ENCODE peak calls at places on chromosomes 11 and 22, in ten cellular contexts. One of them, this sample, is unnamed.

GRCh38 chr11:72584293-72584921 is 89.8 kb downstream of the PDE2A start:
- DNase-seq in upper lobe of right lung: peak; percentile 86
- DNase-seq in left lung: peak; percentile 85
- DNase-seq in mesenchymal stem cell: no peak
- DNase-seq in naive thymus-derived CD4-positive, alpha-beta T cell: peak; percentile 48
- DNase-seq in heart right ventricle: peak; percentile 68
- DNase-seq in body of pancreas: no peak
- DNase-seq in H1: peak; percentile 83
- DNase-seq in Caco-2: no peak
- DNase-seq in thyroid gland: peak; percentile 13
- DNase-seq in this sample: peak; percentile 28

GRCh38 chr22:42389137-42389536 is 43.1 kb downstream of the NFAM1 start:
- DNase-seq in upper lobe of right lung: no peak
- DNase-seq in left lung: no peak
- DNase-seq in mesenchymal stem cell: no peak
- DNase-seq in naive thymus-derived CD4-positive, alpha-beta T cell: no peak
- DNase-seq in heart right ventricle: no peak
- DNase-seq in body of pancreas: no peak
- DNase-seq in H1: no peak
- DNase-seq in Caco-2: no peak
- DNase-seq in thyroid gland: no peak
- DNase-seq in this sample: no peak

GRCh38 chr22:25409240-25409639 is 155.2 kb upstream of the GRK3 start:
- DNase-seq in upper lobe of right lung: no peak
- DNase-seq in left lung: no peak
- DNase-seq in mesenchymal stem cell: no peak
- DNase-seq in naive thymus-derived CD4-positive, alpha-beta T cell: no peak
- DNase-seq in heart right ventricle: no peak
- DNase-seq in body of pancreas: peak; percentile 8
- DNase-seq in H1: no peak
- DNase-seq in Caco-2: no peak
- DNase-seq in thyroid gland: peak; percentile 91
- DNase-seq in this sample: no peak

GRCh38 chr11:104637652-104638170 is 260.5 kb downstream of the CASP12 start:
- DNase-seq in upper lobe of right lung: no peak
- DNase-seq in left lung: no peak
- DNase-seq in mesenchymal stem cell: no peak
- DNase-seq in naive thymus-derived CD4-positive, alpha-beta T cell: no peak
- DNase-seq in heart right ventricle: no peak
- DNase-seq in body of pancreas: no peak
- DNase-seq in H1: no peak
- DNase-seq in Caco-2: peak; percentile 23
- DNase-seq in thyroid gland: no peak
- DNase-seq in this sample: no peak

GRCh38 chr22:37138879-37139561 is 10.7 kb downstream of the IL2RB start:
- DNase-seq in upper lobe of right lung: no peak
- DNase-seq in left lung: no peak
- DNase-seq in mesenchymal stem cell: peak; percentile 63
- DNase-seq in naive thymus-derived CD4-positive, alpha-beta T cell: no peak
- DNase-seq in heart right ventricle: no peak
- DNase-seq in body of pancreas: no peak
- DNase-seq in H1: no peak
- DNase-seq in Caco-2: no peak
- DNase-seq in thyroid gland: no peak
- DNase-seq in this sample: no peak

GRCh38 chr11:616320-617220 is 820 bp upstream of the IRF7 start:
- DNase-seq in upper lobe of right lung: no peak
- DNase-seq in left lung: peak; percentile 58
- DNase-seq in mesenchymal stem cell: no peak
- DNase-seq in naive thymus-derived CD4-positive, alpha-beta T cell: no peak
- DNase-seq in heart right ventricle: no peak
- DNase-seq in body of pancreas: peak; percentile 37
- DNase-seq in H1: peak; percentile 45
- DNase-seq in Caco-2: no peak
- DNase-seq in thyroid gland: no peak
- DNase-seq in this sample: no peak

GRCh38 chr22:47148510-47148909 is 386.1 kb downstream of the TBC1D22A start:
- DNase-seq in upper lobe of right lung: no peak
- DNase-seq in left lung: no peak
- DNase-seq in mesenchymal stem cell: no peak
- DNase-seq in naive thymus-derived CD4-positive, alpha-beta T cell: no peak
- DNase-seq in heart right ventricle: no peak
- DNase-seq in body of pancreas: no peak
- DNase-seq in H1: no peak
- DNase-seq in Caco-2: no peak
- DNase-seq in thyroid gland: no peak
- DNase-seq in this sample: no peak

GRCh38 chr11:105609832-105610781 is at the start of gene GRIA4:
- DNase-seq in upper lobe of right lung: peak; percentile 64
- DNase-seq in left lung: no peak
- DNase-seq in mesenchymal stem cell: peak; percentile 88
- DNase-seq in naive thymus-derived CD4-positive, alpha-beta T cell: no peak
- DNase-seq in heart right ventricle: peak; percentile 9
- DNase-seq in body of pancreas: no peak
- DNase-seq in H1: peak; percentile 80
- DNase-seq in Caco-2: no peak
- DNase-seq in thyroid gland: peak; percentile 13
- DNase-seq in this sample: no peak

GRCh38 chr11:42319926-42320325 is 860.5 kb upstream of the LRRC4C start:
- DNase-seq in upper lobe of right lung: no peak
- DNase-seq in left lung: no peak
- DNase-seq in mesenchymal stem cell: no peak
- DNase-seq in naive thymus-derived CD4-positive, alpha-beta T cell: no peak
- DNase-seq in heart right ventricle: no peak
- DNase-seq in body of pancreas: no peak
- DNase-seq in H1: no peak
- DNase-seq in Caco-2: no peak
- DNase-seq in thyroid gland: no peak
- DNase-seq in this sample: no peak

GRCh38 chr11:42311504-42311903 is 852.1 kb upstream of the LRRC4C start:
- DNase-seq in upper lobe of right lung: no peak
- DNase-seq in left lung: no peak
- DNase-seq in mesenchymal stem cell: no peak
- DNase-seq in naive thymus-derived CD4-positive, alpha-beta T cell: no peak
- DNase-seq in heart right ventricle: no peak
- DNase-seq in body of pancreas: no peak
- DNase-seq in H1: no peak
- DNase-seq in Caco-2: no peak
- DNase-seq in thyroid gland: no peak
- DNase-seq in this sample: no peak

GRCh38 chr11:42315267-42315666 is 855.8 kb upstream of the LRRC4C start:
- DNase-seq in upper lobe of right lung: no peak
- DNase-seq in left lung: no peak
- DNase-seq in mesenchymal stem cell: peak; percentile 1
- DNase-seq in naive thymus-derived CD4-positive, alpha-beta T cell: no peak
- DNase-seq in heart right ventricle: no peak
- DNase-seq in body of pancreas: no peak
- DNase-seq in H1: no peak
- DNase-seq in Caco-2: no peak
- DNase-seq in thyroid gland: no peak
- DNase-seq in this sample: no peak

GRCh38 chr11:42311944-42312343 is 852.5 kb upstream of the LRRC4C start:
- DNase-seq in upper lobe of right lung: no peak
- DNase-seq in left lung: no peak
- DNase-seq in mesenchymal stem cell: no peak
- DNase-seq in naive thymus-derived CD4-positive, alpha-beta T cell: no peak
- DNase-seq in heart right ventricle: no peak
- DNase-seq in body of pancreas: no peak
- DNase-seq in H1: no peak
- DNase-seq in Caco-2: no peak
- DNase-seq in thyroid gland: no peak
- DNase-seq in this sample: no peak

DNA sequence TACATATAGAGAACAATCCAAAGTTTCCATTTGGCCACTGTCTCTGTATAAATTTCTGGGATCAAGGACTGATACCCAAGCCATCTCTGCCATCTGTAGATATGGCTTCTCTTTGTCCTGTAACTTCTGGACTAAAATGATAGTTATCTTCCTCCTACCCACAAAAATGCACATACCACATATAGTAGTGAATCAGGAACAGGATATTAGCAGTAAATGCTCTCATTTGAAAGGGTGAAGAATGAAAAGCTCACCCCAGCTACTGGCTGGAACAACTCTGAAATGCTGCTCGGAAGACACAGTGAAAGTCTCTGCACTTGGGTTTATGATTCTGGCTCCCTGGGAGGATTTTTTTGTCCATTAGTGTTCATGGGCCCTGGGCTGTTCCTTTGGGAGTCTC is 856.4 kb upstream of the LRRC4C start:
- DNase-seq in upper lobe of right lung: no peak
- DNase-seq in left lung: no peak
- DNase-seq in mesenchymal stem cell: no peak
- DNase-seq in naive thymus-derived CD4-positive, alpha-beta T cell: no peak
- DNase-seq in heart right ventricle: no peak
- DNase-seq in body of pancreas: no peak
- DNase-seq in H1: no peak
- DNase-seq in Caco-2: no peak
- DNase-seq in thyroid gland: no peak
- DNase-seq in this sample: no peak
- H3K9me3 ChIP-seq in upper lobe of right lung: no peaks in the 10 kb centered on the region
- H3K9me3 ChIP-seq in left lung: no peaks in the 10 kb centered on the region
- H3K9me3 ChIP-seq in mesenchymal stem cell: no peaks in the 10 kb centered on the region
- H3K9me3 ChIP-seq in naive thymus-derived CD4-positive, alpha-beta T cell: no peaks in the 10 kb centered on the region
- H3K9me3 ChIP-seq in heart right ventricle: no peaks in the 10 kb centered on the region
- H3K9me3 ChIP-seq in body of pancreas: no peaks in the 10 kb centered on the region
- H3K9me3 ChIP-seq in H1: no peaks in the 10 kb centered on the region
- H3K9me3 ChIP-seq in Caco-2: no peaks in the 10 kb centered on the region
- H3K9me3 ChIP-seq in thyroid gland: no peaks in the 10 kb centered on the region
- H3K9me3 ChIP-seq in this sample: no peaks in the 10 kb centered on the region

GRCh38 chr22:48594757-48595510 is 1232.7 kb downstream of the BRD1 start:
- DNase-seq in upper lobe of right lung: no peak
- DNase-seq in left lung: no peak
- DNase-seq in mesenchymal stem cell: no peak
- DNase-seq in naive thymus-derived CD4-positive, alpha-beta T cell: no peak
- DNase-seq in heart right ventricle: no peak
- DNase-seq in body of pancreas: no peak
- DNase-seq in H1: no peak
- DNase-seq in Caco-2: no peak
- DNase-seq in thyroid gland: no peak
- DNase-seq in this sample: no peak

GRCh38 chr22:48593551-48593950 is 1234.1 kb downstream of the BRD1 start:
- DNase-seq in upper lobe of right lung: no peak
- DNase-seq in left lung: no peak
- DNase-seq in mesenchymal stem cell: no peak
- DNase-seq in naive thymus-derived CD4-positive, alpha-beta T cell: no peak
- DNase-seq in heart right ventricle: no peak
- DNase-seq in body of pancreas: no peak
- DNase-seq in H1: no peak
- DNase-seq in Caco-2: no peak
- DNase-seq in thyroid gland: no peak
- DNase-seq in this sample: no peak

GRCh38 chr22:48594016-48594756 is 1233.5 kb downstream of the BRD1 start:
- DNase-seq in upper lobe of right lung: no peak
- DNase-seq in left lung: no peak
- DNase-seq in mesenchymal stem cell: no peak
- DNase-seq in naive thymus-derived CD4-positive, alpha-beta T cell: no peak
- DNase-seq in heart right ventricle: no peak
- DNase-seq in body of pancreas: no peak
- DNase-seq in H1: no peak
- DNase-seq in Caco-2: no peak
- DNase-seq in thyroid gland: no peak
- DNase-seq in this sample: no peak

GRCh38 chr22:48596111-48596860 is 1231.4 kb downstream of the BRD1 start:
- DNase-seq in upper lobe of right lung: no peak
- DNase-seq in left lung: no peak
- DNase-seq in mesenchymal stem cell: no peak
- DNase-seq in naive thymus-derived CD4-positive, alpha-beta T cell: no peak
- DNase-seq in heart right ventricle: no peak
- DNase-seq in body of pancreas: no peak
- DNase-seq in H1: no peak
- DNase-seq in Caco-2: no peak
- DNase-seq in thyroid gland: no peak
- DNase-seq in this sample: no peak

DNA sequence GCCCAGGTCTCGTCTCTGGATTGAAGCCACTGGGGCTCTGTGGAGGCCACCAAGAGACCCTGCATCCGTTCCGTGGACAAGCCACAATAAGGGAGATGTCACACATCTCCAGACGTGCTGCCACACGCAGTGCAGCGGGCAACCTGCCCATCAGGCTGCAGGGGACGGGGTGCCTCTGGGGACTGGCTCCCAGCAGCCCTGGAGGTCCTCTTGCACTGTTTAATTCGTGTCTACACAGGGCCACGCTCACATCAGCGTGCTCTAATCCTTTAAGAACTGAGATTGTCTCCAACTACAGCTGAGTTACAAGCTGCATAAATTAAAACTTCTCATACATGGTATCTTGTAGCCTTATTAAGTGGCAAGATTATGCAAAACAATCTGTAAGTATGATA is 1232.2 kb downstream of the BRD1 start:
- DNase-seq in upper lobe of right lung: no peak
- DNase-seq in left lung: no peak
- DNase-seq in mesenchymal stem cell: no peak
- DNase-seq in naive thymus-derived CD4-positive, alpha-beta T cell: no peak
- DNase-seq in heart right ventricle: no peak
- DNase-seq in body of pancreas: no peak
- DNase-seq in H1: no peak
- DNase-seq in Caco-2: no peak
- DNase-seq in thyroid gland: no peak
- DNase-seq in this sample: no peak
- H3K9me3 ChIP-seq in upper lobe of right lung: no peaks in the 10 kb centered on the region
- H3K9me3 ChIP-seq in left lung: no peaks in the 10 kb centered on the region
- H3K9me3 ChIP-seq in mesenchymal stem cell: no peaks in the 10 kb centered on the region
- H3K9me3 ChIP-seq in naive thymus-derived CD4-positive, alpha-beta T cell: no peaks in the 10 kb centered on the region
- H3K9me3 ChIP-seq in heart right ventricle: peaks cover 8% of the 10 kb centered on the region
- H3K9me3 ChIP-seq in body of pancreas: no peaks in the 10 kb centered on the region
- H3K9me3 ChIP-seq in H1: peaks cover 3% of the 10 kb centered on the region
- H3K9me3 ChIP-seq in Caco-2: peaks cover 3% of the 10 kb centered on the region
- H3K9me3 ChIP-seq in thyroid gland: no peaks in the 10 kb centered on the region
- H3K9me3 ChIP-seq in this sample: no peaks in the 10 kb centered on the region

GRCh38 chr22:10780281-10780680 is 4747.7 kb upstream of the OR11H1 start:
- DNase-seq in upper lobe of right lung: no peak
- DNase-seq in left lung: no peak
- DNase-seq in mesenchymal stem cell: no peak
- DNase-seq in naive thymus-derived CD4-positive, alpha-beta T cell: no peak
- DNase-seq in heart right ventricle: no peak
- DNase-seq in body of pancreas: no peak
- DNase-seq in H1: no peak
- DNase-seq in Caco-2: no peak
- DNase-seq in thyroid gland: no peak
- DNase-seq in this sample: no peak

GRCh38 chr22:10778296-10778814 is 4749.6 kb upstream of the OR11H1 start:
- DNase-seq in upper lobe of right lung: no peak
- DNase-seq in left lung: no peak
- DNase-seq in mesenchymal stem cell: no peak
- DNase-seq in naive thymus-derived CD4-positive, alpha-beta T cell: no peak
- DNase-seq in heart right ventricle: no peak
- DNase-seq in body of pancreas: no peak
- DNase-seq in H1: no peak
- DNase-seq in Caco-2: no peak
- DNase-seq in thyroid gland: no peak
- DNase-seq in this sample: no peak

DNA sequence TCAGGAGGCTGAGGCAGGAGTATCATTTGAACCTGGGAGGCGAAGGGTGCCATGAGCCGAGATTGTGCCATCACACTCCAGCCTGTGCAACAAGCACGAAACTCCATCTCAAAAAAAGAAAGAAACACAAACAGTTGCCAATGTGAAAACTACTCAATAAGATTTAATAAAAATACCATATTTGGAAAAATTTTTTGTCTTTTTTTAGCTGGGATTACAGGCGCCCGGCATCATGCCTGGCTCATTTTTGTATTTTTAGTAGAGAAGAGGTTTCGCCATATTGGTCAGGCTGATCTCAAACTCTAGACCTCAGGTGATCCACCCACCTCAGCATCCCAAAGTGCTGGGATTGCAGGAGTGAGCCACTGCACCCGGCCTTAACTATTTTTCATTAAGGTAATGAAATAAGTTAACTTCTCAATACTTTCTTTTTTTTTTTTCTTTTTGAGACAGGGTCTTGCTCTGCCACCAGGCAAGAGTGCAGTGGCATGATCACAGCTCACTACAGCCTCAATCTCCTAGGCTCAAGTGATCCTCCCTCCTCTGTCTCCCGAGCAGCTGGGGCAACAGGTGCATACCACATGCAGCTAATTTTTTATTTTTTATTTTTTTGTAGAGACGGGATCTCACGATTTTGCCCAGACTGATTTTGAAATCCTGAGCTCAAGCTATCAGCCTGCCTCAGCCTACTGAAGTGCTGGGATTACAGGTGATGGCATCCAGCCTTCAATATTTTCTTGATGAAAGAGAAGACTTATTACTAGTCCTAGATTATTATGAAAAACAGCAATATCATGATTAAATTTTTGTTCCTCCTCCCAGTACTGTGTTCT is 4746.2 kb upstream of the OR11H1 start:
- DNase-seq in upper lobe of right lung: no peak
- DNase-seq in left lung: no peak
- DNase-seq in mesenchymal stem cell: no peak
- DNase-seq in naive thymus-derived CD4-positive, alpha-beta T cell: no peak
- DNase-seq in heart right ventricle: no peak
- DNase-seq in body of pancreas: no peak
- DNase-seq in H1: no peak
- DNase-seq in Caco-2: no peak
- DNase-seq in thyroid gland: no peak
- DNase-seq in this sample: no peak
- H3K9me3 ChIP-seq in upper lobe of right lung: peaks cover 5% of the 10 kb centered on the region
- H3K9me3 ChIP-seq in left lung: no peaks in the 10 kb centered on the region
- H3K9me3 ChIP-seq in mesenchymal stem cell: peaks cover 35% of the 10 kb centered on the region
- H3K9me3 ChIP-seq in naive thymus-derived CD4-positive, alpha-beta T cell: peaks cover 13% of the 10 kb centered on the region
- H3K9me3 ChIP-seq in heart right ventricle: peaks cover 34% of the 10 kb centered on the region
- H3K9me3 ChIP-seq in body of pancreas: no peaks in the 10 kb centered on the region
- H3K9me3 ChIP-seq in H1: peaks cover 64% of the 10 kb centered on the region
- H3K9me3 ChIP-seq in Caco-2: peaks cover 6% of the 10 kb centered on the region
- H3K9me3 ChIP-seq in thyroid gland: no peaks in the 10 kb centered on the region
- H3K9me3 ChIP-seq in this sample: no peaks in the 10 kb centered on the region

GRCh38 chr11:130338667-130339066 is 23.9 kb upstream of the ZBTB44 start:
- DNase-seq in upper lobe of right lung: no peak
- DNase-seq in left lung: no peak
- DNase-seq in mesenchymal stem cell: no peak
- DNase-seq in naive thymus-derived CD4-positive, alpha-beta T cell: no peak
- DNase-seq in heart right ventricle: no peak
- DNase-seq in body of pancreas: no peak
- DNase-seq in H1: no peak
- DNase-seq in Caco-2: no peak
- DNase-seq in thyroid gland: no peak
- DNase-seq in this sample: no peak
- H3K9me3 ChIP-seq in upper lobe of right lung: no peaks in the 10 kb centered on the region
- H3K9me3 ChIP-seq in left lung: no peaks in the 10 kb centered on the region
- H3K9me3 ChIP-seq in mesenchymal stem cell: no peaks in the 10 kb centered on the region
- H3K9me3 ChIP-seq in naive thymus-derived CD4-positive, alpha-beta T cell: peaks cover 9% of the 10 kb centered on the region
- H3K9me3 ChIP-seq in heart right ventricle: peaks cover 9% of the 10 kb centered on the region
- H3K9me3 ChIP-seq in body of pancreas: no peaks in the 10 kb centered on the region
- H3K9me3 ChIP-seq in H1: peaks cover 6% of the 10 kb centered on the region
- H3K9me3 ChIP-seq in Caco-2: peaks cover 26% of the 10 kb centered on the region
- H3K9me3 ChIP-seq in thyroid gland: no peaks in the 10 kb centered on the region
- H3K9me3 ChIP-seq in this sample: peaks cover 6% of the 10 kb centered on the region

This sample was measured in T-helper 17 cell.